ENCODE peak calls at places on chromosome 20, in eight cellular contexts. Z is GM12864, M is fibroblast of the aortic adventitia, Y is ovary, A is H9, T is HFFc6, P is neural crest cell, X is GM23338. N is an unnamed sample.

GRCh38 chr20:64146301-64146935 is 17.8 kb upstream of the MYT1 start:
- DNase-seq in Z (no peak), M (no peak), Y (peak), A (no peak), T (no peak), P (no peak), X (no peak), N (no peak)

GRCh38 chr20:41222299-41222698 is 85.0 kb downstream of the PLCG1 start:
- DNase-seq in Z (no peak), M (no peak), Y (no peak), A (no peak), T (no peak), P (no peak), X (no peak), N (no peak)

GRCh38 chr20:43727980-43728590 is 1.3 kb upstream of the GTSF1L start:
- DNase-seq in Z (peak), M (peak), Y (no peak), A (no peak), T (no peak), P (no peak), X (no peak), N (no peak)

GRCh38 chr20:11182715-11183114 is 508.9 kb upstream of the JAG1 start:
- DNase-seq in Z (no peak), M (peak), Y (no peak), A (no peak), T (no peak), P (no peak), X (no peak), N (no peak)

GRCh38 chr20:4813839-4814695 is 92.4 kb downstream of the PRND start:
- DNase-seq in Z (peak), M (no peak), Y (peak), A (no peak), T (no peak), P (no peak), X (peak), N (no peak)

GRCh38 chr20:62704341-62704948 is 4.2 kb upstream of the NTSR1 start:
- DNase-seq in Z (no peak), M (peak), Y (peak), A (no peak), T (peak), P (no peak), X (no peak), N (peak)

GRCh38 chr20:44020406-44021148 is 105.9 kb downstream of the TOX2 start:
- DNase-seq in Z (no peak), M (no peak), Y (no peak), A (peak), T (no peak), P (no peak), X (peak), N (no peak)

GRCh38 chr20:57594092-57594911 is 25.9 kb downstream of the ZBP1 start:
- DNase-seq in Z (no peak), M (peak), Y (peak), A (peak), T (no peak), P (peak), X (peak), N (no peak)

GRCh38 chr20:2023151-2023550 is 29.3 kb upstream of the PDYN start:
- DNase-seq in Z (no peak), M (no peak), Y (no peak), A (no peak), T (no peak), P (no peak), X (peak), N (peak)

GRCh38 chr20:24752612-24753011 is 196.5 kb upstream of the CST7 start:
- DNase-seq in Z (no peak), M (no peak), Y (no peak), A (no peak), T (no peak), P (no peak), X (no peak), N (peak)

GRCh38 chr20:9442858-9443257 is 71.5 kb upstream of the LAMP5 start:
- DNase-seq in Z (peak), M (no peak), Y (no peak), A (no peak), T (peak), P (no peak), X (no peak), N (peak)

GRCh38 chr20:49435639-49436038 is 46.8 kb downstream of the KCNB1 start:
- DNase-seq in Z (no peak), M (no peak), Y (no peak), A (peak), T (no peak), P (no peak), X (no peak), N (no peak)

GRCh38 chr20:20423117-20423516 is 55.2 kb downstream of the INSM1 start:
- DNase-seq in Z (no peak), M (no peak), Y (no peak), A (no peak), T (no peak), P (no peak), X (no peak), N (no peak)

GRCh38 chr20:13874269-13875158 is 89.7 kb downstream of the NDUFAF5 start:
- DNase-seq in Z (no peak), M (no peak), Y (no peak), A (no peak), T (no peak), P (no peak), X (peak), N (no peak)

GRCh38 chr20:18504479-18505060 is 3.2 kb upstream of the SEC23B start:
- DNase-seq in Z (no peak), M (peak), Y (peak), A (peak), T (no peak), P (no peak), X (peak), N (no peak)

GRCh38 chr20:54161008-54161820 is 12.6 kb downstream of the CYP24A1 start:
- DNase-seq in Z (no peak), M (no peak), Y (no peak), A (no peak), T (no peak), P (no peak), X (no peak), N (no peak)

GRCh38 chr20:19783966-19784401 is 25.9 kb downstream of the RIN2 start:
- DNase-seq in Z (no peak), M (peak), Y (no peak), A (no peak), T (peak), P (no peak), X (no peak), N (peak)

GRCh38 chr20:58192567-58192966 is 35.9 kb downstream of the ANKRD60 start:
- DNase-seq in Z (no peak), M (no peak), Y (no peak), A (peak), T (no peak), P (no peak), X (peak), N (no peak)

GRCh38 chr20:15976047-15976731 is 597.1 kb downstream of the KIF16B start:
- DNase-seq in Z (no peak), M (no peak), Y (no peak), A (peak), T (no peak), P (no peak), X (peak), N (no peak)

GRCh38 chr20:53386186-53386681 is 207.4 kb downstream of the ZNF217 start:
- DNase-seq in Z (no peak), M (no peak), Y (no peak), A (no peak), T (no peak), P (no peak), X (no peak), N (no peak)

GRCh38 chr20:56383334-56383733 is 8.7 kb downstream of the AURKA start:
- DNase-seq in Z (no peak), M (no peak), Y (no peak), A (no peak), T (no peak), P (no peak), X (no peak), N (no peak)

GRCh38 chr20:19817017-19817416 is 59.0 kb downstream of the RIN2 start:
- DNase-seq in Z (no peak), M (peak), Y (no peak), A (no peak), T (peak), P (no peak), X (no peak), N (peak)

GRCh38 chr20:41617059-41617921 is 887 bp downstream of the CHD6 start:
- DNase-seq in Z (no peak), M (peak), Y (peak), A (peak), T (peak), P (no peak), X (peak), N (peak)

GRCh38 chr20:35091808-35092523 is 641 bp downstream of the TRPC4AP start:
- DNase-seq in Z (no peak), M (peak), Y (no peak), A (no peak), T (peak), P (no peak), X (no peak), N (no peak)

GRCh38 chr20:1757606-1758507 is 100.3 kb upstream of the SIRPG start:
- DNase-seq in Z (no peak), M (no peak), Y (no peak), A (no peak), T (no peak), P (no peak), X (no peak), N (no peak)

GRCh38 chr20:20201124-20201523 is 148.8 kb downstream of the CFAP61 start:
- DNase-seq in Z (no peak), M (no peak), Y (no peak), A (no peak), T (no peak), P (no peak), X (no peak), N (no peak)

GRCh38 chr20:41697861-41698559 is 79.8 kb upstream of the CHD6 start:
- DNase-seq in Z (peak), M (peak), Y (no peak), A (peak), T (peak), P (no peak), X (peak), N (peak)

GRCh38 chr20:31712564-31713311 is 9.9 kb downstream of the BCL2L1 start:
- DNase-seq in Z (no peak), M (peak), Y (peak), A (peak), T (peak), P (peak), X (peak), N (peak)

GRCh38 chr20:62732356-62732755 is 23.7 kb downstream of the NTSR1 start:
- DNase-seq in Z (no peak), M (no peak), Y (no peak), A (no peak), T (no peak), P (no peak), X (no peak), N (no peak)

GRCh38 chr20:53581444-53582311 is 12.0 kb downstream of the ZNF217 start:
- DNase-seq in Z (peak), M (no peak), Y (no peak), A (no peak), T (no peak), P (no peak), X (no peak), N (no peak)

GRCh38 chr20:62598761-62599194 is 43.5 kb upstream of the SLCO4A1 start:
- DNase-seq in Z (no peak), M (no peak), Y (no peak), A (no peak), T (no peak), P (no peak), X (no peak), N (no peak)

GRCh38 chr20:49758781-49759180 is 45.1 kb upstream of the B4GALT5 start:
- DNase-seq in Z (no peak), M (no peak), Y (no peak), A (peak), T (no peak), P (no peak), X (peak), N (no peak)

GRCh38 chr20:41178904-41179432 is 41.6 kb downstream of the PLCG1 start:
- DNase-seq in Z (no peak), M (no peak), Y (peak), A (peak), T (no peak), P (no peak), X (no peak), N (no peak)

GRCh38 chr20:53032021-53033001 is 60.2 kb downstream of the TSHZ2 start:
- DNase-seq in Z (no peak), M (peak), Y (no peak), A (no peak), T (no peak), P (no peak), X (no peak), N (peak)

GRCh38 chr20:50146732-50147662 is 6.5 kb downstream of the PEDS1 start:
- DNase-seq in Z (peak), M (peak), Y (no peak), A (peak), T (no peak), P (no peak), X (peak), N (peak)

GRCh38 chr20:32648761-32649615 is 24.8 kb downstream of the C20orf203 start:
- DNase-seq in Z (no peak), M (no peak), Y (no peak), A (no peak), T (no peak), P (no peak), X (no peak), N (peak)

GRCh38 chr20:3082306-3082951 is 2.1 kb downstream of the AVP start:
- DNase-seq in Z (no peak), M (no peak), Y (no peak), A (no peak), T (no peak), P (no peak), X (peak), N (no peak)

GRCh38 chr20:49569403-49570115 is 1.6 kb upstream of the PTGIS start:
- DNase-seq in Z (no peak), M (peak), Y (peak), A (no peak), T (no peak), P (no peak), X (no peak), N (no peak)

GRCh38 chr20:62395311-62396242 is 8.7 kb downstream of the RPS21 start:
- DNase-seq in Z (no peak), M (no peak), Y (no peak), A (no peak), T (no peak), P (no peak), X (no peak), N (no peak)

GRCh38 chr20:23179766-23180403 is 93.8 kb upstream of the CD93 start:
- DNase-seq in Z (no peak), M (no peak), Y (no peak), A (no peak), T (no peak), P (no peak), X (no peak), N (no peak)

GRCh38 chr20:23174821-23175220 is 88.7 kb upstream of the CD93 start:
- DNase-seq in Z (no peak), M (no peak), Y (no peak), A (no peak), T (no peak), P (no peak), X (no peak), N (no peak)

GRCh38 chr20:23180451-23180921 is 94.4 kb upstream of the CD93 start:
- DNase-seq in Z (no peak), M (no peak), Y (peak), A (no peak), T (no peak), P (no peak), X (no peak), N (no peak)

GRCh38 chr20:23178806-23179205 is 92.7 kb upstream of the CD93 start:
- DNase-seq in Z (no peak), M (peak), Y (no peak), A (no peak), T (no peak), P (no peak), X (no peak), N (no peak)
- TF ChIP-seq CTCF in Z (no peak), M (peak), Y (no peak), A (peak), T (peak), P (no peak), X (peak), N (peak)

GRCh38 chr20:45814314-45814713 is 1.9 kb downstream of the UBE2C start:
- DNase-seq in Z (no peak), M (no peak), Y (no peak), A (no peak), T (no peak), P (no peak), X (no peak), N (no peak)

GRCh38 chr20:45813489-45813888 is 1.0 kb downstream of the UBE2C start:
- DNase-seq in Z (no peak), M (no peak), Y (no peak), A (no peak), T (no peak), P (no peak), X (no peak), N (no peak)

GRCh38 chr20:45812157-45813005 is at the start of gene UBE2C:
- DNase-seq in Z (peak), M (peak), Y (peak), A (peak), T (peak), P (peak), X (peak), N (peak)

GRCh38 chr20:45813006-45813340 is 529 bp downstream of the UBE2C start:
- DNase-seq in Z (no peak), M (no peak), Y (no peak), A (no peak), T (no peak), P (no peak), X (no peak), N (no peak)

GRCh38 chr20:45810191-45810590 is 2.3 kb upstream of the UBE2C start:
- DNase-seq in Z (no peak), M (no peak), Y (no peak), A (no peak), T (no peak), P (no peak), X (no peak), N (no peak)
- TF ChIP-seq CTCF in Z (no peak), M (no peak), Y (no peak), A (no peak), T (no peak), P (no peak), X (no peak), N (no peak)

GRCh38 chr20:21640556-21640955 is 64.9 kb upstream of the PAX1 start:
- DNase-seq in Z (no peak), M (no peak), Y (no peak), A (peak), T (no peak), P (no peak), X (peak), N (peak)
- TF ChIP-seq CTCF in Z (peak), M (no peak), Y (no peak), A (peak), T (no peak), P (no peak), X (peak), N (peak)

GRCh38 chr20:47667531-47668312 is 117.6 kb downstream of the SULF2 start:
- DNase-seq in Z (no peak), M (no peak), Y (no peak), A (no peak), T (no peak), P (no peak), X (no peak), N (no peak)
- TF ChIP-seq CTCF in Z (no peak), M (no peak), Y (no peak), A (no peak), T (no peak), P (no peak), X (no peak), N (no peak)

GRCh38 chr20:37209661-37210314 is 30.4 kb upstream of the MROH8 start:
- DNase-seq in Z (no peak), M (no peak), Y (no peak), A (no peak), T (no peak), P (no peak), X (no peak), N (peak)
- TF ChIP-seq CTCF in Z (no peak), M (no peak), Y (no peak), A (no peak), T (no peak), P (no peak), X (no peak), N (no peak)

GRCh38 chr20:39829255-39829654 is 859.8 kb downstream of the MAFB start:
- DNase-seq in Z (no peak), M (no peak), Y (no peak), A (peak), T (no peak), P (no peak), X (peak), N (no peak)
- TF ChIP-seq CTCF in Z (peak), M (peak), Y (no peak), A (peak), T (peak), P (peak), X (peak), N (peak)

DNA sequence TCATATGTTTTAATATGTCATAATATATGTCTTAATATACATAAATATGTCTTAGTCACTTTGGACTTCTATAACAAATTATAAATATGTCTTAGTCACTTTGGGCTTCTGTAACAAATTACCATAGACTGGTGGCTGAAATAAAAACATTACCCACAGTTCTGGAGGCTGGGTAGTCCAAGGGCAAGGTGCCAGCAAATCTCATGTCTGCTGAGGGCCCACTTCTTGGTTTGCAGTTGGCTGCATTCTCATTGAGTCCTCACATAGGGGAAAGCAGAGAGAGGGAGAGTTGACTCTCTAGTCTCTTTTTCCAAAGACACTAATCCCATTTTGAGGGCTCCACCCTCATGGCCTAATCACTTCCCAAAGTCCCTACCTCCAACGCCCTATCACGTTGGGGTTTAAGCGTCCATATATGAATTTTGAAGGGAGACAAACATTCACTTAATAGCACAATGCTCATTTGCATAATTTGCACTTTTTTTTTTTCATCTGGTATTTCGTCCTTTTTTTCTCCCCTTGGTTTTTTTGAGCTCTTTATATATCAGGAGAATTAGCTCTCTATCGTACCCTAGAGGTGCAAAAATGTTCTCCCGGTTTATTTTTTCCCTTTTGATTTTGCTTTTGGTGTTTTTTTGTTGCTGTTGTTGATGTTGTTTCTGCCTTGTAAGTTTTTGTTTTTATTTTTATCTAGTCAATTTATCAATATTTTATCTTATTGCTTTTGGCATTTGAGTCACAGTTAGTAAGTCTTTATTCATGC is 266.4 kb downstream of the PLCB1 start:
- DNase-seq in Z (no peak), M (no peak), Y (no peak), A (no peak), T (no peak), P (no peak), X (peak), N (no peak)
- TF ChIP-seq CTCF in Z (no peak), M (no peak), Y (no peak), A (peak), T (peak), P (peak), X (peak), N (no peak)

GRCh38 chr20:48295445-48295903 is 510.2 kb upstream of the SULF2 start:
- DNase-seq in Z (no peak), M (peak), Y (no peak), A (peak), T (peak), P (no peak), X (peak), N (peak)
- TF ChIP-seq CTCF in Z (no peak), M (peak), Y (peak), A (peak), T (peak), P (peak), X (peak), N (peak)

GRCh38 chr20:17287998-17288397 is 61.2 kb downstream of the PCSK2 start:
- DNase-seq in Z (no peak), M (no peak), Y (no peak), A (no peak), T (no peak), P (no peak), X (no peak), N (no peak)

DNA sequence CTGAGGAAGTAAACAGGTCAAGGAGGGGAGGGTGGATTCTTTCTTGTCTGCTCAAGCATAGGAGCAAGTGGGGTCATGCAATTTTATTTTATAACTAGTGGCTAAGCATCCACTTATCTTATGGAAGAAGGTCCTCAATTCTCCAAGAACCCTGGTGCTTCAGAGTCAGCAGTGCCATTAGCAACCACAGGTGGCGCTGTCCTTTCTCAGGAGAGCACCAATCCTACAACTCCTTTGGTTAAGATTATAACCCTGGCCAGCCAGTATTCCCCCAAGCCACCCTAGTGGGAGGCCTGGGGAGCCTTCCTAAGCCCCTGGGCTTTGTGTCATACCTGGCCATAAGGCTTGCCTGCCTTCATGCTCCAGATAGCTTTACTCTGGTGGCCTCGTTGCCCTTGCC is 60.7 kb downstream of the PCSK2 start:
- DNase-seq in Z (no peak), M (no peak), Y (no peak), A (no peak), T (no peak), P (no peak), X (peak), N (no peak)
- TF ChIP-seq CTCF in Z (peak), M (no peak), Y (no peak), A (peak), T (peak), P (peak), X (peak), N (peak)

N was measured in mammary epithelial cell.